ENCODE peak calls at places on chromosomes 3 and 15, in five cellular contexts. One of them, this sample, is unnamed.
A peak's percentile ranks its signal among the peaks of the same experiment; 100 is the strongest.

GRCh38 chr15:79874242-79874641 is 22.6 kb downstream of the MTHFS start:
- DNase-seq in T-cell: no peak
- DNase-seq in NAMALWA: no peak
- DNase-seq in GM18507: no peak
- DNase-seq in dorsolateral prefrontal cortex: no peak
- DNase-seq in this sample: no peak

GRCh38 chr15:57534279-57534678 is 57.4 kb upstream of the MYZAP start:
- DNase-seq in T-cell: no peak
- DNase-seq in NAMALWA: no peak
- DNase-seq in GM18507: no peak
- DNase-seq in dorsolateral prefrontal cortex: no peak
- DNase-seq in this sample: no peak

GRCh38 chr15:76161153-76162049 is 101.6 kb downstream of the TMEM266 start:
- DNase-seq in T-cell: no peak
- DNase-seq in NAMALWA: no peak
- DNase-seq in GM18507: no peak
- DNase-seq in dorsolateral prefrontal cortex: no peak
- DNase-seq in this sample: no peak

GRCh38 chr3:191282262-191283215 is 46.7 kb upstream of the CCDC50 start:
- DNase-seq in T-cell: no peak
- DNase-seq in NAMALWA: no peak
- DNase-seq in GM18507: no peak
- DNase-seq in dorsolateral prefrontal cortex: no peak
- DNase-seq in this sample: no peak

GRCh38 chr3:179865876-179866505 is 170.7 kb downstream of the PEX5L start:
- DNase-seq in T-cell: no peak
- DNase-seq in NAMALWA: no peak
- DNase-seq in GM18507: no peak
- DNase-seq in dorsolateral prefrontal cortex: no peak
- DNase-seq in this sample: no peak

GRCh38 chr3:52250122-52250521 is 4.6 kb downstream of the PPM1M start:
- DNase-seq in T-cell: no peak
- DNase-seq in NAMALWA: no peak
- DNase-seq in GM18507: no peak
- DNase-seq in dorsolateral prefrontal cortex: no peak
- DNase-seq in this sample: no peak

GRCh38 chr15:59282515-59283337 is 76.1 kb downstream of the LDHAL6B start:
- DNase-seq in T-cell: no peak
- DNase-seq in NAMALWA: no peak
- DNase-seq in GM18507: no peak
- DNase-seq in dorsolateral prefrontal cortex: no peak
- DNase-seq in this sample: no peak

GRCh38 chr15:58678683-58679082 is 70.8 kb downstream of the ADAM10 start:
- DNase-seq in T-cell: no peak
- DNase-seq in NAMALWA: no peak
- DNase-seq in GM18507: no peak
- DNase-seq in dorsolateral prefrontal cortex: no peak
- DNase-seq in this sample: no peak

GRCh38 chr15:43513550-43513949 is 3.9 kb upstream of the MAP1A start:
- DNase-seq in T-cell: no peak
- DNase-seq in NAMALWA: no peak
- DNase-seq in GM18507: no peak
- DNase-seq in dorsolateral prefrontal cortex: no peak
- DNase-seq in this sample: no peak

GRCh38 chr3:121914081-121914998 is 20.1 kb downstream of the SLC15A2 start:
- DNase-seq in T-cell: no peak
- DNase-seq in NAMALWA: no peak
- DNase-seq in GM18507: no peak
- DNase-seq in dorsolateral prefrontal cortex: no peak
- DNase-seq in this sample: no peak

GRCh38 chr15:93030430-93031102 is 58.4 kb downstream of the RGMA start:
- DNase-seq in T-cell: peak; percentile 55
- DNase-seq in NAMALWA: peak; percentile 81
- DNase-seq in GM18507: peak; percentile 50
- DNase-seq in dorsolateral prefrontal cortex: peak; percentile 79
- DNase-seq in this sample: no peak

GRCh38 chr3:145939431-145939830 is 221.6 kb downstream of the PLOD2 start:
- DNase-seq in T-cell: no peak
- DNase-seq in NAMALWA: no peak
- DNase-seq in GM18507: no peak
- DNase-seq in dorsolateral prefrontal cortex: no peak
- DNase-seq in this sample: no peak

GRCh38 chr15:96333194-96334016 is 2.9 kb downstream of the NR2F2 start:
- DNase-seq in T-cell: no peak
- DNase-seq in NAMALWA: no peak
- DNase-seq in GM18507: no peak
- DNase-seq in dorsolateral prefrontal cortex: no peak
- DNase-seq in this sample: no peak

GRCh38 chr15:62631325-62631724 is 411.2 kb upstream of the TPM1 start:
- DNase-seq in T-cell: no peak
- DNase-seq in NAMALWA: no peak
- DNase-seq in GM18507: no peak
- DNase-seq in dorsolateral prefrontal cortex: no peak
- DNase-seq in this sample: no peak

This sample was measured in GM12864.